ENCODE peak calls at places on chromosomes 7 and 10, in six cellular contexts. K, S, T, Z, M and Q are unnamed samples.

GRCh38 chr7:71595176-71595575 is 463.2 kb downstream of the GALNT17 start:
- DNase-seq in K (no peak), S (no peak), T (no peak), Z (no peak), M (no peak), Q (no peak)

GRCh38 chr7:149887311-149887710 is 13.5 kb downstream of the ATP6V0E2 start:
- DNase-seq in K (no peak), S (peak; percentile 1), T (no peak), Z (no peak), M (no peak), Q (no peak)

GRCh38 chr7:81492910-81493309 is 276.9 kb downstream of the HGF start:
- DNase-seq in K (no peak), S (no peak), T (no peak), Z (no peak), M (no peak), Q (no peak)

GRCh38 chr10:52215745-52216361 is 98.2 kb upstream of the DKK1 start:
- DNase-seq in K (peak; percentile 65), S (peak; percentile 41), T (peak; percentile 60), Z (peak; percentile 32), M (no peak), Q (peak; percentile 54)

GRCh38 chr7:159218216-159219006 is 73.7 kb upstream of the VIPR2 start:
- DNase-seq in K (no peak), S (no peak), T (no peak), Z (no peak), M (peak; percentile 42), Q (no peak)

GRCh38 chr7:134613623-134614347 is 32.9 kb upstream of the BPGM start:
- DNase-seq in K (no peak), S (no peak), T (no peak), Z (no peak), M (no peak), Q (no peak)

GRCh38 chr10:5540080-5540479 is 15.3 kb downstream of the CALML3 start:
- DNase-seq in K (no peak), S (no peak), T (no peak), Z (no peak), M (no peak), Q (no peak)

GRCh38 chr7:82110146-82110823 is 333.3 kb downstream of the CACNA2D1 start:
- DNase-seq in K (no peak), S (no peak), T (no peak), Z (no peak), M (no peak), Q (no peak)

GRCh38 chr10:132111871-132112341 is 46.2 kb downstream of the JAKMIP3 start:
- DNase-seq in K (no peak), S (no peak), T (no peak), Z (no peak), M (peak; percentile 27), Q (no peak)

GRCh38 chr10:6218692-6219493 is 16.2 kb downstream of the PFKFB3 start:
- DNase-seq in K (no peak), S (no peak), T (no peak), Z (no peak), M (no peak), Q (no peak)

GRCh38 chr10:68594405-68594804 is 34.3 kb downstream of the TET1 start:
- DNase-seq in K (no peak), S (peak; percentile 51), T (peak; percentile 50), Z (no peak), M (no peak), Q (no peak)

GRCh38 chr7:27123021-27123476 is 7.5 kb downstream of the HOXA4 start:
- DNase-seq in K (peak; percentile 44), S (no peak), T (no peak), Z (no peak), M (peak; percentile 60), Q (no peak)

GRCh38 chr7:47795631-47796030 is 152.6 kb downstream of the PKD1L1 start:
- DNase-seq in K (no peak), S (no peak), T (no peak), Z (no peak), M (no peak), Q (no peak)

GRCh38 chr7:128104109-128104742 is 73.0 kb upstream of the LRRC4 start:
- DNase-seq in K (no peak), S (no peak), T (no peak), Z (no peak), M (no peak), Q (no peak)

GRCh38 chr10:101567165-101568006 is 20.7 kb downstream of the POLL start:
- DNase-seq in K (no peak), S (no peak), T (no peak), Z (no peak), M (no peak), Q (no peak)

GRCh38 chr10:16611037-16611436 is 89.4 kb upstream of the C1QL3 start:
- DNase-seq in K (no peak), S (no peak), T (no peak), Z (no peak), M (no peak), Q (no peak)

GRCh38 chr10:22010973-22011408 is 7.5 kb upstream of the DNAJC1 start:
- DNase-seq in K (no peak), S (no peak), T (peak; percentile 18), Z (no peak), M (no peak), Q (no peak)

GRCh38 chr10:123559066-123559822 is 106.9 kb upstream of the GPR26 start:
- DNase-seq in K (peak; percentile 36), S (peak; percentile 71), T (peak; percentile 60), Z (no peak), M (peak; percentile 94), Q (peak; percentile 60)

GRCh38 chr7:125567686-125568085 is 638.1 kb upstream of the POT1 start:
- DNase-seq in K (no peak), S (no peak), T (no peak), Z (no peak), M (no peak), Q (no peak)

GRCh38 chr10:3897156-3897555 is 112.1 kb upstream of the KLF6 start:
- DNase-seq in K (no peak), S (no peak), T (no peak), Z (no peak), M (no peak), Q (no peak)

GRCh38 chr7:90233569-90233968 is 11.4 kb upstream of the CFAP69 start:
- DNase-seq in K (no peak), S (no peak), T (no peak), Z (no peak), M (no peak), Q (no peak)

GRCh38 chr10:74652664-74653063 is 173.7 kb upstream of the KAT6B start:
- DNase-seq in K (no peak), S (no peak), T (no peak), Z (no peak), M (no peak), Q (no peak)

GRCh38 chr10:32454148-32454547 is 8.2 kb downstream of the CCDC7 start:
- DNase-seq in K (no peak), S (no peak), T (no peak), Z (no peak), M (no peak), Q (no peak)

GRCh38 chr10:91201213-91201996 is 19.1 kb upstream of the PCGF5 start:
- DNase-seq in K (no peak), S (no peak), T (no peak), Z (peak; percentile 68), M (no peak), Q (no peak)

DNA sequence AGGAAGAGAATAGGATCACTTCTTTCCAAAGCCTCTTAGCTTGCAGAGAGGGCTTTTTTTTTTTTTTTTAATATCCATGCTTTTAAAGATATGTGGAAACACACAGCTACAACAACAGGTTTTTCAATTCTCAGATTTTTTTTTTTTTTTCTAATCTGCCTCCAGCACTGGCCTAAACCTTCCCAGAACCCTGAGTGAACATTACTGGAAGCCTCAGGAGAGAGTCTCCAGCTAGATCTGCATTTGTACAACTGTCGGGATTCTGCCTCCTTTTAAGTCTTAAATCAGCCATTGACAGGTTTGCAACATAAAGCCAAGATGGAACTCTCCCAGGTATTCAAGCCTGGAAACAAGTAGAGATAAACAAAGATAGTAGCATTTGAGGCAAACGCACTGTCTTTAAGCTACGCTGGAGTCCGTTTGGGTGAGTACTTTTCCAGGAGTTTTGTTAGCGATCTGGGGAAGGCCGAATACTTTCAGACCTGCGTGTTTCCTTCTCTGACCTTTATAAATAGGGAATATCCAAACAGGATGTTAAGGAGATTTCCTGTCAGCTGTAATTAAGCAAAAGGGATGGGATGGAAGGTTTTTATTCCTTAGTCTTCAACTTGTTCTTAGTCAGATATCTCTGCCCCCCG is 317.1 kb upstream of the FZD8 start:
- DNase-seq in K (no peak), S (no peak), T (no peak), Z (no peak), M (no peak), Q (no peak)
- H3K27me3 ChIP-seq in K (no peaks in the 10 kb centered on the region), S (no peaks in the 10 kb centered on the region), T (no peaks in the 10 kb centered on the region), Z (no peaks in the 10 kb centered on the region), M (no peaks in the 10 kb centered on the region), Q (no peaks in the 10 kb centered on the region)

GRCh38 chr10:118397391-118397790 is 55.3 kb upstream of the FAM204A start:
- DNase-seq in K (peak; percentile 20), S (no peak), T (no peak), Z (no peak), M (no peak), Q (no peak)

GRCh38 chr10:118405933-118406332 is 63.8 kb upstream of the FAM204A start:
- DNase-seq in K (no peak), S (no peak), T (no peak), Z (no peak), M (no peak), Q (no peak)

GRCh38 chr10:118395919-118396318 is 53.8 kb upstream of the FAM204A start:
- DNase-seq in K (no peak), S (no peak), T (no peak), Z (no peak), M (no peak), Q (no peak)

GRCh38 chr10:118407026-118407425 is 64.9 kb upstream of the FAM204A start:
- DNase-seq in K (no peak), S (no peak), T (no peak), Z (no peak), M (no peak), Q (no peak)

GRCh38 chr10:118401708-118402107 is 59.6 kb upstream of the FAM204A start:
- DNase-seq in K (no peak), S (no peak), T (no peak), Z (no peak), M (no peak), Q (no peak)
- TF ChIP-seq ZNF274 in K (no peak), S (no peak), T (no peak), Z (no peak), M (no peak), Q (no peak)

GRCh38 chr10:29987471-29987870 is 71.9 kb downstream of the JCAD start:
- DNase-seq in K (no peak), S (no peak), T (no peak), Z (no peak), M (no peak), Q (no peak)
- H3K27me3 ChIP-seq in K (no peaks in the 10 kb centered on the region), S (no peaks in the 10 kb centered on the region), T (no peaks in the 10 kb centered on the region), Z (no peaks in the 10 kb centered on the region), M (no peaks in the 10 kb centered on the region), Q (no peaks in the 10 kb centered on the region)

GRCh38 chr7:473211-473734 is 46.4 kb downstream of the PDGFA start:
- DNase-seq in K (no peak), S (no peak), T (no peak), Z (no peak), M (peak; percentile 43), Q (no peak)

GRCh38 chr7:472640-472957 is 47.0 kb downstream of the PDGFA start:
- DNase-seq in K (no peak), S (no peak), T (no peak), Z (no peak), M (no peak), Q (no peak)

GRCh38 chr7:473870-474604 is 45.6 kb downstream of the PDGFA start:
- DNase-seq in K (no peak), S (no peak), T (no peak), Z (no peak), M (no peak), Q (no peak)

GRCh38 chr7:471191-471865 is 48.3 kb downstream of the PDGFA start:
- DNase-seq in K (no peak), S (peak; percentile 51), T (no peak), Z (no peak), M (no peak), Q (no peak)

GRCh38 chr7:471866-472639 is 47.6 kb downstream of the PDGFA start:
- DNase-seq in K (peak; percentile 91), S (peak; percentile 87), T (no peak), Z (no peak), M (peak; percentile 41), Q (no peak)
- TF ChIP-seq ZNF274 in K (no peak), S (no peak), T (no peak), Z (no peak), M (no peak), Q (no peak)